ENCODE peak calls at places on chromosomes 6 and 20, in six cellular contexts. F is Peyer's patch, D is tibial nerve, L is adrenal gland, N is WERI-Rb-1, Q is Calu3. U is an unnamed sample.

GRCh38 chr20:64065973-64066341 is 3.0 kb downstream of the TCEA2 start:
- DNase-seq in N (no peak), Q (peak), F (peak), D (no peak), L (peak), U (no peak)

GRCh38 chr6:124881898-124882579 is 80.2 kb upstream of the RNF217 start:
- DNase-seq in N (no peak), D (no peak), F (no peak), Q (no peak), L (no peak), U (peak)

GRCh38 chr20:39453890-39454289 is 491.7 kb downstream of the DHX35 start:
- DNase-seq in D (no peak), Q (no peak), L (no peak), N (no peak), F (no peak), U (no peak)

GRCh38 chr6:26172496-26172958 is 85.3 kb downstream of the HFE start:
- DNase-seq in D (no peak), L (no peak), Q (no peak), F (peak), N (no peak), U (no peak)

GRCh38 chr6:25017932-25018581 is 82.3 kb upstream of the RIPOR2 start:
- DNase-seq in D (peak), L (peak), F (peak), Q (peak), N (peak), U (peak)

GRCh38 chr6:139485742-139486475 is 111.5 kb upstream of the CITED2 start:
- DNase-seq in N (no peak), Q (no peak), F (no peak), D (no peak), L (peak), U (no peak)

GRCh38 chr20:36491901-36492617 is 49.3 kb upstream of the MYL9 start:
- DNase-seq in L (no peak), N (no peak), Q (no peak), D (no peak), F (peak), U (no peak)

GRCh38 chr6:156833755-156834154 is 56.6 kb downstream of the ARID1B start:
- DNase-seq in D (no peak), N (no peak), F (no peak), Q (no peak), L (no peak), U (no peak)

GRCh38 chr6:897561-898207 is 204.7 kb upstream of the EXOC2 start:
- DNase-seq in Q (no peak), F (no peak), N (no peak), D (no peak), L (no peak), U (no peak)

GRCh38 chr20:50728981-50729874 is 2.2 kb upstream of the PARD6B start:
- DNase-seq in D (no peak), N (peak), Q (peak), F (peak), L (no peak), U (no peak)

GRCh38 chr20:32285621-32286334 is 8.3 kb downstream of the KIF3B start:
- DNase-seq in L (no peak), Q (no peak), D (no peak), N (no peak), F (peak), U (no peak)

GRCh38 chr6:53526000-53526399 is 18.9 kb downstream of the GCLC start:
- DNase-seq in D (no peak), L (no peak), Q (no peak), F (no peak), N (no peak), U (no peak)

GRCh38 chr6:37168163-37168758 is 1.7 kb upstream of the PIM1 start:
- DNase-seq in F (no peak), D (no peak), N (no peak), L (no peak), Q (no peak), U (no peak)

GRCh38 chr6:163231356-163232014 is 183.0 kb upstream of the QKI start:
- DNase-seq in F (no peak), Q (no peak), D (no peak), N (no peak), L (no peak), U (no peak)

GRCh38 chr20:62370115-62370806 is 3.1 kb upstream of the LAMA5 start:
- DNase-seq in F (no peak), D (peak), Q (no peak), L (peak), N (no peak), U (peak)

GRCh38 chr6:88119769-88120168 is 46.4 kb downstream of the CNR1 start:
- DNase-seq in N (no peak), Q (no peak), D (no peak), F (no peak), L (no peak), U (no peak)

GRCh38 chr20:3101737-3102574 is 17.4 kb upstream of the AVP start:
- DNase-seq in Q (no peak), F (no peak), N (no peak), L (peak), D (no peak), U (no peak)

GRCh38 chr6:75217203-75217602 is 11.3 kb upstream of the COL12A1 start:
- DNase-seq in Q (no peak), N (no peak), L (no peak), F (no peak), D (no peak), U (no peak)

GRCh38 chr6:36985384-36985962 is 523 bp downstream of the MTCH1 start:
- DNase-seq in L (no peak), Q (no peak), N (no peak), D (peak), F (no peak), U (no peak)

GRCh38 chr20:33650111-33650752 is 11.9 kb upstream of the C20orf144 start:
- DNase-seq in D (no peak), N (no peak), L (no peak), F (no peak), Q (no peak), U (no peak)

GRCh38 chr6:3820563-3820962 is 28.6 kb upstream of the FAM50B start:
- DNase-seq in L (no peak), D (peak), N (no peak), Q (no peak), F (no peak), U (no peak)

GRCh38 chr20:38874460-38875169 is 51.6 kb upstream of the FAM83D start:
- DNase-seq in L (no peak), F (peak), N (no peak), D (no peak), Q (no peak), U (no peak)

GRCh38 chr6:13074746-13075490 is 253.4 kb downstream of the TBC1D7 start:
- DNase-seq in N (no peak), L (no peak), D (no peak), Q (no peak), F (no peak), U (no peak)

GRCh38 chr6:3218266-3218665 is 9.2 kb downstream of the TUBB2B start:
- DNase-seq in Q (no peak), N (no peak), L (no peak), F (no peak), D (no peak), U (no peak)

GRCh38 chr6:46323312-46323965 is 152.7 kb upstream of the ENPP5 start:
- DNase-seq in L (peak), N (no peak), D (no peak), Q (no peak), F (no peak), U (no peak)

GRCh38 chr20:39295301-39295700 is 333.2 kb downstream of the DHX35 start:
- DNase-seq in F (no peak), L (no peak), Q (no peak), N (no peak), D (no peak), U (no peak)

GRCh38 chr6:144909753-144910280 is 624.7 kb downstream of the UTRN start:
- DNase-seq in D (no peak), F (no peak), Q (no peak), L (no peak), N (no peak), U (no peak)

GRCh38 chr6:82364087-82365010 is 732 bp downstream of the TPBG start:
- DNase-seq in N (peak), D (peak), F (peak), L (peak), Q (peak), U (peak)

GRCh38 chr6:138817799-138818198 is 21.9 kb downstream of the ECT2L start:
- DNase-seq in L (no peak), N (no peak), Q (peak), D (no peak), F (peak), U (no peak)

GRCh38 chr6:167103041-167103816 is 19.7 kb upstream of the CCR6 start:
- DNase-seq in D (no peak), Q (no peak), N (no peak), L (no peak), F (peak), U (no peak)

GRCh38 chr6:150527100-150527499 is 72.6 kb upstream of the PLEKHG1 start:
- DNase-seq in D (no peak), L (no peak), Q (no peak), F (no peak), N (no peak), U (no peak)

GRCh38 chr6:84764332-84765049 is at the start of gene TBX18:
- DNase-seq in Q (peak), L (peak), N (peak), F (peak), D (peak), U (peak)

GRCh38 chr20:19644085-19644484 is 114.0 kb upstream of the RIN2 start:
- DNase-seq in D (no peak), L (no peak), Q (no peak), N (no peak), F (no peak), U (no peak)

GRCh38 chr20:19652591-19653026 is 105.4 kb upstream of the RIN2 start:
- DNase-seq in F (no peak), N (no peak), Q (no peak), L (no peak), D (no peak), U (no peak)

GRCh38 chr20:19646963-19647362 is 111.1 kb upstream of the RIN2 start:
- DNase-seq in D (no peak), Q (no peak), F (no peak), L (no peak), N (no peak), U (no peak)

GRCh38 chr20:19649041-19649440 is 109.0 kb upstream of the RIN2 start:
- DNase-seq in D (no peak), L (no peak), N (no peak), Q (no peak), F (no peak), U (no peak)

GRCh38 chr20:19647992-19648391 is 110.1 kb upstream of the RIN2 start:
- DNase-seq in N (no peak), L (no peak), D (no peak), Q (no peak), F (no peak), U (no peak)
- TF ChIP-seq CTCF in N (no peak), L (no peak), D (no peak), Q (no peak), F (no peak), U (no peak)

GRCh38 chr6:30447237-30447636 is 42.1 kb upstream of the HLA-E start:
- DNase-seq in D (no peak), L (no peak), N (peak), Q (peak), F (no peak), U (peak)
- TF ChIP-seq CTCF in D (no peak), L (no peak), N (peak), Q (peak), F (no peak), U (peak)

GRCh38 chr20:10047427-10047826 is 12.6 kb downstream of the ANKEF1 start:
- DNase-seq in D (no peak), F (no peak), N (peak), L (no peak), Q (peak), U (peak)
- TF ChIP-seq CTCF in D (no peak), F (no peak), N (peak), L (no peak), Q (no peak), U (peak)

GRCh38 chr6:30075094-30075986 is at the start of gene RNF39:
- DNase-seq in N (peak), Q (peak), D (no peak), F (peak), L (no peak), U (peak)
- TF ChIP-seq CTCF in N (peak), Q (peak), D (no peak), F (peak), L (peak), U (peak)

DNA sequence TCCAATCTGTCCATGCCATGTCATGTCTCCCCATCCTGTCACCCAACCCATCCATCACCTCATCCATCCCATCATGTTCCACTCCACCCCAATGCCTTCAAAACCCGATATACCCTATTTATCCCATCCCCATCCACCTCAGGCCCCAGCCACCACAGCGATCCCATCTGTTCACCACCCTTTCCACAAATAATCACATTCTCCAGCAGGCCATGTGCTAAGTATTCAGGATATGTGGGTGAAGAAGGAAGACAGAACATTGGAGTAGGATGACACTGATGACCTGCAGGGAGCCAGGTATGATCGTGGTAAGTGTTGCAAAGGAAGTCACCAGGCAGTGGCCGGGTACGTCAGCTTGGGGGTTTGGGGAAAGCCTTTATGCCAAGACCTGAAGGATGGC is 48.8 kb downstream of the NPEPL1 start:
- DNase-seq in F (no peak), L (no peak), Q (no peak), D (no peak), N (no peak), U (no peak)
- TF ChIP-seq CTCF in F (no peak), L (no peak), Q (no peak), D (no peak), N (no peak), U (no peak)

GRCh38 chr6:142861711-142862110 is 83.3 kb downstream of the HIVEP2 start:
- DNase-seq in Q (no peak), D (no peak), N (no peak), L (no peak), F (no peak), U (no peak)

GRCh38 chr6:142868917-142869316 is 76.1 kb downstream of the HIVEP2 start:
- DNase-seq in L (no peak), Q (no peak), N (no peak), F (no peak), D (no peak), U (no peak)

GRCh38 chr6:142867988-142868818 is 76.8 kb downstream of the HIVEP2 start:
- DNase-seq in F (no peak), L (no peak), Q (peak), D (no peak), N (no peak), U (no peak)

GRCh38 chr6:142867355-142867801 is 77.6 kb downstream of the HIVEP2 start:
- DNase-seq in Q (no peak), F (no peak), D (no peak), N (no peak), L (no peak), U (no peak)

DNA sequence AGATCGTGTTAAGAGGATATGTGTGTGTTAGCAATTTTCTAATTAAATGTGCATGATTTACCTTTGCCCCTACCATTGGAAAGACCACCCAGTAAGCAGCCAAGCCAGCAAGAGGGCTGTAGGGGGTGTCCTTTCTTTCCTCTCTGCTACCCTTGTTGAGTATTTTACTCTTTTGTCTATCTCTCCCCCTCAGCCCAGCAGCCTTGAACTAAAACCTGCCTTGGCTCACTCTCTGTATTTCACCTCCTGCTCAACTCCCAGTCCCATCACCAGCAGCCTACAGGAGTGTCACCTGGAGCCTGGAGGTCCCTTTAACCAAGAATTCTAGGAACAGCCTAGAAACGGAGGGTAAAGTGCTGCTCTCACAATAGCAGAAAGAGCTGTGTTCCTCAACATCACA is 81.0 kb downstream of the HIVEP2 start:
- DNase-seq in N (no peak), D (no peak), F (no peak), Q (no peak), L (no peak), U (no peak)
- TF ChIP-seq CTCF in N (no peak), D (no peak), F (no peak), Q (no peak), L (no peak), U (no peak)

GRCh38 chr20:13788167-13788834 is 3.5 kb downstream of the NDUFAF5 start:
- DNase-seq in L (peak), F (peak), N (peak), D (peak), Q (peak), U (peak)
- TF ChIP-seq CTCF in L (peak), F (peak), N (peak), D (peak), Q (no peak), U (peak)

GRCh38 chr6:33248932-33249731 is 22.5 kb downstream of the VPS52 start:
- DNase-seq in F (peak), D (peak), Q (peak), N (peak), L (peak), U (peak)
- TF ChIP-seq CTCF in F (peak), D (peak), Q (no peak), N (peak), L (peak), U (no peak)

GRCh38 chr20:12966468-12967085 is 42.2 kb upstream of the SPTLC3 start:
- DNase-seq in L (no peak), Q (no peak), D (no peak), F (no peak), N (no peak), U (no peak)
- TF ChIP-seq CTCF in L (peak), Q (no peak), D (no peak), F (peak), N (peak), U (no peak)

GRCh38 chr20:53579581-53580375 is 13.9 kb downstream of the ZNF217 start:
- DNase-seq in D (no peak), F (peak), N (no peak), Q (peak), L (no peak), U (no peak)

GRCh38 chr20:53578492-53579222 is 15.0 kb downstream of the ZNF217 start:
- DNase-seq in L (no peak), F (peak), Q (peak), N (peak), D (peak), U (no peak)

GRCh38 chr20:53581444-53582311 is 12.0 kb downstream of the ZNF217 start:
- DNase-seq in L (no peak), D (no peak), Q (no peak), N (no peak), F (peak), U (no peak)

GRCh38 chr20:53579266-53579580 is 14.4 kb downstream of the ZNF217 start:
- DNase-seq in Q (no peak), D (no peak), F (peak), N (no peak), L (no peak), U (no peak)

GRCh38 chr20:53580376-53581111 is 13.1 kb downstream of the ZNF217 start:
- DNase-seq in N (no peak), L (no peak), Q (no peak), D (no peak), F (peak), U (no peak)
- TF ChIP-seq CTCF in N (no peak), L (peak), Q (peak), D (no peak), F (peak), U (peak)